ENCODE peak calls at places on chromosomes 16 and 17, in five cellular contexts. F, J, B, X and S are unnamed samples.

GRCh38 chr17:45431531-45432404 is 902 bp downstream of the ARHGAP27 start:
- DNase-seq in F (peak; percentile 59), J (no peak), B (no peak), X (peak; percentile 90), S (peak; percentile 86)

GRCh38 chr17:41419712-41420111 is 4.7 kb downstream of the KRT37 start:
- DNase-seq in F (no peak), J (no peak), B (no peak), X (no peak), S (no peak)

GRCh38 chr17:66843606-66844005 is 8.7 kb downstream of the CACNG5 start:
- DNase-seq in F (no peak), J (no peak), B (no peak), X (no peak), S (no peak)

GRCh38 chr17:41917957-41918391 is 777 bp downstream of the ACLY start:
- DNase-seq in F (no peak), J (peak; percentile 45), B (peak; percentile 16), X (peak; percentile 69), S (no peak)

GRCh38 chr17:58617563-58617962 is 74.3 kb downstream of the TEX14 start:
- DNase-seq in F (no peak), J (no peak), B (no peak), X (no peak), S (no peak)

GRCh38 chr17:38604479-38605229 is 1.1 kb downstream of the SRCIN1 start:
- DNase-seq in F (no peak), J (no peak), B (no peak), X (peak; percentile 44), S (no peak)

GRCh38 chr16:24688359-24688758 is 41.1 kb upstream of the TNRC6A start:
- DNase-seq in F (no peak), J (no peak), B (no peak), X (no peak), S (no peak)

GRCh38 chr17:14780116-14780515 is 479.2 kb downstream of the HS3ST3B1 start:
- DNase-seq in F (no peak), J (no peak), B (no peak), X (no peak), S (no peak)

GRCh38 chr17:56642424-56642823 is 48.9 kb downstream of the NOG start:
- DNase-seq in F (no peak), J (no peak), B (no peak), X (no peak), S (no peak)

GRCh38 chr17:82709024-82709675 is 7.4 kb upstream of the FN3KRP start:
- DNase-seq in F (no peak), J (no peak), B (no peak), X (no peak), S (no peak)

GRCh38 chr17:62737513-62737912 is 70.6 kb downstream of the MARCHF10 start:
- DNase-seq in F (no peak), J (no peak), B (no peak), X (no peak), S (no peak)

GRCh38 chr17:79356839-79357447 is 253.9 kb downstream of the RBFOX3 start:
- DNase-seq in F (no peak), J (no peak), B (no peak), X (no peak), S (no peak)

GRCh38 chr17:31216053-31216751 is 80.8 kb downstream of the OMG start:
- DNase-seq in F (no peak), J (no peak), B (no peak), X (peak; percentile 71), S (no peak)
- TF ChIP-seq CTCF in F (peak; percentile 52), J (peak; percentile 91), B (peak; percentile 62), X (peak; percentile 71), S (peak; percentile 86)

GRCh38 chr17:32249475-32249874 is 16.2 kb upstream of the RHBDL3 start:
- DNase-seq in F (no peak), J (no peak), B (no peak), X (no peak), S (no peak)
- TF ChIP-seq CTCF in F (no peak), J (no peak), B (no peak), X (no peak), S (no peak)

DNA sequence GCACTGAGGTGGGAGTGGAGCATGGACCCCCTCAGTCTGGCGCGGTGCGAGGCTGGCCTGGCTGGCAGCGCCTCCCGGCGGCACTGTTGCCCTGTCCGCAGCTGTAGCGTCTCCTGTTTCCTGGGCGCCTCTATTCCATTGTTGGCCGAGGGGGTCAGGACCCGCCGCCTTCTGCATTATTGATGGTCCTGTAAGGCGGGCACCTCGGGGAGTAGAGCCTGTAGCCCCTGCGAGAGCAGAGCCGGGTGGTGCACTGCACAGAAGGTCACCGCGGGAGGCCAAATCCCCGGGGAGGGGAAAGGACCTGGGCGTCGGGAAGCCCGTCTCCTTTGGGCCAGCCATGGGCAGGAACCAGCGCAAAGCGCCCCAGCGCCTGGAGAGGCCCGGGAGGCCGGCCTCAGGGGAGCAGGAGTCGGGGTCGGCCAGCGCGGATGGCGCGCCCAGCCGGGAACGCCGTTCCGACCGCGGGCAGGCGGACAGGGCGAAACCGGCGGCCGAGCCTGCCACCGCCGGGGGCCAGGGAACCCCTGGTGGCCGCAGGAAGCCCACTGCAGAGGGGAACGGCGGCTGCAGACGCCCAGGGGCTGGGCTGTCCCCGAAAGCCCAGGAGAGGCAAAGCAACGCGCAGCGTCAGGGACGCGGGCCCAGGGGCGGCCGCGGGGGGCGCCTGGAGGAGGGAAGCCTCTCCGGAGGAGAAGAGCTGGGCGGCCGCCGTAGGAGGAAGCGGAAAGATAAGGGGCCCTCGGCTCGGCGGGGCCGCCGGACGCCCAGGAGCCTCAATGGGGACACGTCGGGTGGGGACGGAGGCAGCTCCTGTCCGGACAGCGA is at the start of gene MYO15B:
- DNase-seq in F (no peak), J (peak; percentile 58), B (peak; percentile 25), X (peak; percentile 75), S (no peak)
- TF ChIP-seq CTCF in F (no peak), J (no peak), B (peak; percentile 26), X (peak; percentile 44), S (peak; percentile 63)

GRCh38 chr16:10930755-10931093 is 11.5 kb downstream of the DEXI start:
- DNase-seq in F (no peak), J (no peak), B (no peak), X (no peak), S (no peak)
- TF ChIP-seq CTCF in F (no peak), J (no peak), B (no peak), X (no peak), S (no peak)

GRCh38 chr16:87951550-87952538 is 610 bp downstream of the BANP start:
- DNase-seq in F (no peak), J (no peak), B (no peak), X (peak; percentile 54), S (no peak)
- TF ChIP-seq CTCF in F (peak; percentile 14), J (no peak), B (peak; percentile 4), X (peak; percentile 37), S (peak; percentile 22)